ENCODE peak calls at places on chromosome 20, in four cellular contexts. O, P, F and I are unnamed samples.

GRCh38 chr20:57767456-57767855 is 57.6 kb upstream of the PMEPA1 start:
- DNase-seq in O (no peak), F (no peak), P (no peak), I (no peak)

GRCh38 chr20:38250607-38251006 is 9.9 kb downstream of the KIAA1755 start:
- DNase-seq in P (no peak), F (no peak), O (no peak), I (no peak)

GRCh38 chr20:17059465-17059864 is 167.4 kb upstream of the PCSK2 start:
- DNase-seq in P (peak), F (no peak), O (no peak), I (no peak)

GRCh38 chr20:10929023-10929422 is 255.2 kb upstream of the JAG1 start:
- DNase-seq in O (no peak), F (no peak), P (no peak), I (no peak)

GRCh38 chr20:62368629-62369507 is 1.8 kb upstream of the LAMA5 start:
- DNase-seq in F (no peak), O (no peak), P (peak), I (peak)

GRCh38 chr20:46731770-46732169 is 22.3 kb downstream of the SLC2A10 start:
- DNase-seq in F (no peak), P (no peak), O (no peak), I (no peak)

GRCh38 chr20:56391596-56392281 is at the start of gene AURKA:
- DNase-seq in F (no peak), O (no peak), P (peak), I (no peak)

GRCh38 chr20:13422637-13423036 is 201.6 kb downstream of the ISM1 start:
- DNase-seq in O (no peak), P (peak), F (no peak), I (no peak)

GRCh38 chr20:24148372-24148771 is 159.8 kb upstream of the GGTLC1 start:
- DNase-seq in F (peak), P (no peak), O (no peak), I (no peak)

GRCh38 chr20:63413323-63413722 is 52.2 kb upstream of the CHRNA4 start:
- DNase-seq in P (no peak), O (no peak), F (no peak), I (no peak)
- TF ChIP-seq POLR2A in P (no peak), O (no peak), F (no peak), I (no peak)

DNA sequence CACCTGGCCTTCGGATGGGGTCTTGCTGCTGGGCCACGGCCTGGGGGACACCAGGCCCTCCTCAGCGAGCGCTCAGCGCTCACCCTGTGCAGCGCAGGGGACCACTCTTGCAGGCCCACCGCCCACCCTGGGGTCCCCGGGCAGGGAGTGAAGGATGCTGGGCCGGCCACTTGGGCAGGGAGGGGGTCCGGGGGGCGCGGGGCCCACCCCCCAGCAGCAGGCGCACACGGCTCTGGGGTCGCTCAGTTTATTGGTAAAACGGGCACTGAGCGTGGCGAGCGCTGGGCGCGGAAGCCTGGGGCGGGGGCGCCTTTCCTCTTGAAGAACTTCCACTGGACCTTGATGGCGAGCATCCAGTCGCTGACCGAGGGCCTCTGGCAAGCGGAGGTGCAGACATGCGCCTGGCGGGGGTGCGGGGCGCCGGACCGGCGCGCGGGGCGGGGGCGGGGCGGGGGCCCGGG is 11.1 kb downstream of the EEF1A2 start:
- DNase-seq in F (no peak), O (no peak), P (no peak), I (no peak)
- TF ChIP-seq EP300 in F (no peak), O (no peak), P (no peak), I (no peak)

GRCh38 chr20:32108814-32109391 is 611 bp upstream of the TM9SF4 start:
- DNase-seq in P (no peak), O (no peak), F (no peak), I (no peak)
- H3K4me3 ChIP-seq in P (peak), O (peak), F (no peak), I (peak)

DNA sequence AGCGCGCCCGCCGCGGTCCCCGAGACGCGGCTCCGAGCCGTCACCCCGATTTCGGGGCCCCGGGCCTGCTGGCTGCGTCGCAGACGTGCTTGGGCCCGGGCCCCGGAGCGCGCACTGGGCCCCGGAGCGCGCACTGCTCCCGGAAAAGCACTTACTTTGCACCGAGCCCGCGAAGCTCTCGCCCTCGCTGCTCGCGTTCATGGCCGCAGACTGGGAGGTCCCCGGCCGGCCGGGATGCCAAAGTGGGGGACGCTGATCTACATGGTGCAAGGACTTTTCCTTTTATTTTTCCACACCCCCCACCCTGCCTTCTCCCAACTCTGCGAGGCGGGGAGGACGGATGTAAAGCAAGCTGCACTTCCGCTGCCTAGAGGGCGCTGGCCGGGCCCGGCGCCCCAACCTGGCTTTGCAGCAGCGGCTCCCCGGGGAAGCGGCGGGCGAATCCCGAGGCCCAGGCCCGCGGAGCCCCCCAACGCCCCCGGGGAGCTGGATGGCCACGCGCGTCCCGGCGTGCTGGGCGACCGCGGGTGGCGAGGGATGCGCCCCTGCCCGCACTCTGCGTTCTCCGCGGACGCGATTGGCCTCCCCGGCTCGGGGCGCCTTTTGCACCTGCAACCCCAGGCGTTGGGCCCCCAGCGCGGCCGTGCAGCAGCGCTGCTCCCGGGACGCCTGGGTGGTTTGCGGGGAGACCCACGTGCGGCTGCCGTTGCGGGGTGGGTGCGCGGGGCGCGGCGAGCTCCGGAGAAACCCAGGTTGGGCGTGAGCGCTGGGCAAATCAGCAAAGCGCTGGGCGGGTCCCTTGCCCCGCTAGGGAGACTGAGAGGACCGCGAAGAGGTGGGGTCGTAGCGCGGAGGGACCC is at the start of gene ZFP64:
- DNase-seq in F (no peak), P (peak), O (peak), I (peak)
- TF ChIP-seq POLR2A in F (peak), P (peak), O (no peak), I (no peak)

DNA sequence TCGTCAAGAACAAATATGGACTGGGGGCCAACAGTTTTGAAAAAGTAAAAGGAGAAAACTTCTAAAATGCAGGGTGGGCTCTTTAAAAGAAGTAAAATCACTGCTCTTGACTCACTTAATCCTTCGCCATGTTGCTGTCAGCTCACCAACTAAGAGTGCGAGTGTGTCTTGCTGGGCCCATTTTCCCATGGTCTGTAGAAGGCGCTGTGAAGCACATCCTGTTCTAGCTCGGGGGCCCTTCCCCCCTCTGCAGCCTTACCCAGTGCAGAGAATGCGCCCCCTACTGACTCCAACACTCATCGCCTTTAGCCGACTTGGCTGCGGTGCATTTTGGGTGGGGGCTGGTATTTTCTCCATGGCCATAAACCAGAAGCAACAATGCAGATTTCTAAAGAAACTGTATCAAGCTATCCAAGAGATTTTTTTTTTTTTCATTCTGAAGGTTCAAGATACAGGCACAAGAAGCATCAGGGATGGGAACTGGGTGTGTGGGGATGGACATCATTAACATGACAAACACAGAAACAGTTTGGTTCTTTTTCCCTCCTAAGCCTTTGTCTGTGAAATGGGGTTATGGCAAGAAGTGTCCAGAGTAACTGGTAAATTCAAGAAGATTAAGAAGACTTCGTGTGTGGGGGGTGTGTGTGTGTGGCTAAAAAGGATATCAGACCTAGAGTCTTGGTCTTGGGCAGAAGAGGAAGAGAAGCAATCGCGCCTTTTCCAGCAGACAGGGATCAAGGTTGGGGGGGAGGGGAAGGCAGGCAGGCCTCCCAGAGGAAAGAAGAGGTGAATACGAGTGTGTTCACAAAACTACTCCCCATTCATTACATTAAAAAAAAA is 1.7 kb downstream of the ADNP start:
- DNase-seq in P (peak), F (peak), O (peak), I (peak)
- TF ChIP-seq EP300 in P (no peak), F (peak), O (no peak), I (no peak)

GRCh38 chr20:9918360-9918759 is 79.5 kb upstream of the PAK5 start:
- DNase-seq in P (no peak), O (no peak), F (no peak), I (no peak)
- H3K4me3 ChIP-seq in P (no peak), O (no peak), F (peak), I (no peak)

DNA sequence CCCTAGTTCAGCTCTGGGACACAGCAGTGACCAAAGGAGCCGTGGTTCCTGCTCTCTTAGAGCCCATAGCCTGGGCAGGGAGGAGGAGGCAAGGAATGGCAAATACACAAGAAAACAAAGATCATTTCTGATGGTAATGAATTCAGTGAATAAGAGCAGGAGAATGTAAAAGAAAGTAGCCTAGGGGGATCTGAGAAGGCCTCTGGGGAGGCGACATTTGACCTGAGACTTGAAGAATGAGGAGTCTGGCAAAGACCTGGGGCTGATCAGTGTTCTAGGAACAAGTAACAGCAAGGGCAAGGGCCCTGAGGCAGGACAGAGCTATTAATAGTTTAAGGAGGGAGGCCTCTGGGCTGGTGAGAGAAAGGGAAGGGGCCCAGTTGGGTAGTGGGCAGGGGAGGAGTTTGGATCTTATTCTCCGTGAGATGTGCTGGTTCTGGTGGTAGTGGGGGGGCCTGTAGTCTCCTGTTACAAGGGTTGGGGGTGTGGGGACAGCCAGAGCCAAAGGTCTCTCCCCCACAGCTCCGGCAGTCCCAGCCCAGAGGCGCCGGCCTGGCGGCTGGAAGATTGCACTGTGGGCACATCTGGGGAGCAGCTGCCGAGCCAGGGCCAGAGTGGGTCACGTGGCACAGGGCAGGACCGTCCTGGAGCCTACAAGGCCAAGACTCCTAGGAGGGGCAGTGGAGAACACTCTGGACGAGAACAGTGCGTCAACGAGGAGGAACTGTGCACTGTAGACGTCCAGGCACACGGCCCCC is 9.3 kb upstream of the ID1 start:
- DNase-seq in F (no peak), P (peak), O (peak), I (peak)
- TF ChIP-seq POLR2A in F (no peak), P (peak), O (no peak), I (no peak)

GRCh38 chr20:60378620-60379019 is 420.4 kb downstream of the CDH26 start:
- DNase-seq in F (no peak), O (no peak), P (no peak), I (no peak)
- TF ChIP-seq EP300 in F (no peak), O (no peak), P (no peak), I (no peak)

GRCh38 chr20:29427201-29428060 is 1830.0 kb upstream of the DEFB115 start:
- DNase-seq in P (peak), F (no peak), O (no peak), I (no peak)

DNA sequence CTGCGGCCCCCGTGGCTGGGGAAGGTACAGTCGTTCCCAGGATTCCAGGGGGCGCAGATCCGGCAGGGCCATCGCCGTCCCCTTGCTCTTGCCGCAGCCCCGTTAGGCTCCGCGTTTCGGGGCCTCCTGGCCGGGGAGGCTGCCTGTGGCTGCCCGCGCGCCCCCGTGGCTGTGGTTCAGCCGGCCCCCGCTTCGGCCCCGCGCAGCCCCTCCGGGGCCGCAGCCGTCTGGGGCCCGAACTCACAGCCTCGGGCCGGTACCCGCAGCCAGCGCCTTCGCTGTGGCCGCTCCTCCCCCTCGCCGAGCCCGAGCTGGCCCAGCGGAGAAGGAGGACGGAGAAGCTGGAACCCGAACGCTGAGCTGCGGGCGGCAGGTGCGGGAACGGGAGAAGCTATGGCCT is 1826.9 kb upstream of the DEFB115 start:
- DNase-seq in O (no peak), F (no peak), P (no peak), I (no peak)
- H3K4me3 ChIP-seq in O (no peak), F (no peak), P (no peak), I (no peak)

GRCh38 chr20:53750827-53751393 is 157.3 kb upstream of the ZNF217 start:
- DNase-seq in F (peak), O (no peak), P (no peak), I (peak)

GRCh38 chr20:53751394-53752368 is 158.0 kb upstream of the ZNF217 start:
- DNase-seq in P (peak), F (peak), O (no peak), I (peak)

GRCh38 chr20:53752583-53752970 is 158.9 kb upstream of the ZNF217 start:
- DNase-seq in P (peak), F (no peak), O (no peak), I (no peak)

GRCh38 chr20:53753880-53754459 is 160.3 kb upstream of the ZNF217 start:
- DNase-seq in F (no peak), O (no peak), P (no peak), I (no peak)

DNA sequence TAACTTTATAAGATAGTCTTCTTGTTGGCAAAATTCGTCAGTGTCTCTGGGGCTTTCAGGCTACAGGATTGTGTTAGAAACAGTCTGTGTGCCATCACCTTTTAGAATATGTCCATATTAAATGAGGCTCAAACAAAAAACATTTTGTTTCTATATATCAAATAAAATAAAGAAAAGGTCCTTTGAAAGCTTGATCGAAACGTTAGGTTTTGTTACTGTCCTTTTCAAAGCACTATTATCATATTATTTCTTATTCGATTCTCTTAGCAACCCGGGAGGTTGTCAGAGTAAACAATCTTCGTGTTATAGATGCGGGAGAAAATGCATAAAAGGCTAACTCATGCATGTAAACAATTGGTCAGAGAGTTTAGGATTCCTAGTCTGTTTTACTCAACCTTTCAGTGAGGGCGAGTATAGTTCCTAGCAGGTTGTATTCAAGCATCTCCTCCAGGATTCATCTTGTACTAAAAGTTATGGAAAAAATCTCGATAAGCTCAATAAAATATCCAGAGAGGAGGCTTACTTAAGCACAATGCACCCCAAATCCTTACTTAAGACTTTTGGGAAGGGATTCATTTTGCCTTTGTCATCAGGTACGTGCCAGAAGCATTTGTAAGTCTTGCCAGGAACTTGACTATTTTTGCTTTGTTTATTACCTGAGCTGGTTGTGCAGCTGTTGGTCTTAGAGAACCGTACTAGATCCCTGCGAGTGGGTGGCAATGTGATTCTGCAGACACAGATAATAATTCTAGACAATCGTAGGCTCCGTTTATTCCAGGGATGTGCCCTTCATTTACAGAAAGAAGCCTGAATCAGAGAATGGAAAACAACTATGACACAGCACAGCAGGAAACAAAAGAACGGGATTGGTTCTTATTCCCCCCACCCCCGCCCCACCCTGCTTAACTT is 159.6 kb upstream of the ZNF217 start:
- DNase-seq in O (no peak), P (peak), F (no peak), I (no peak)
- TF ChIP-seq POLR2A in O (no peak), P (no peak), F (no peak), I (no peak)